ENCODE peak calls at places on chromosomes 12 and 14, in four cellular contexts. I is naive thymus-derived CD4-positive, alpha-beta T cell; E is stimulated activated CD8-positive, alpha-beta memory T cell treated with anti-CD3 and anti-CD28 coated beads, Interleukin-2, amount 100 ng/mL, for 1 hour; G is anterior cingulate cortex. O is an unnamed sample.

GRCh38 chr12:113747048-113747447 is 219.1 kb downstream of the RBM19 start:
- DNase-seq in I (no peak), E (no peak), G (no peak), O (peak; percentile 27)

GRCh38 chr12:95418142-95418541 is 55.8 kb upstream of the METAP2 start:
- DNase-seq in I (no peak), E (no peak), G (no peak), O (no peak)

GRCh38 chr12:24901975-24902461 is 46.9 kb downstream of the BCAT1 start:
- DNase-seq in I (no peak), E (no peak), G (peak; percentile 7), O (peak; percentile 48)

GRCh38 chr14:35140718-35141581 is 18.6 kb downstream of the PRORP start:
- DNase-seq in I (peak; percentile 24), E (no peak), G (no peak), O (peak; percentile 19)

GRCh38 chr12:31773867-31774266 is 45.0 kb upstream of the AMN1 start:
- DNase-seq in I (no peak), E (no peak), G (no peak), O (no peak)

GRCh38 chr14:55578511-55578910 is 1.5 kb upstream of the KTN1 start:
- DNase-seq in I (no peak), E (no peak), G (no peak), O (no peak)

GRCh38 chr14:73491256-73491976 is 683 bp downstream of the RIOX1 start:
- DNase-seq in I (peak; percentile 54), E (peak; percentile 37), G (no peak), O (peak; percentile 66)

GRCh38 chr12:123571343-123571813 is 13.0 kb upstream of the TMED2 start:
- DNase-seq in I (no peak), E (no peak), G (no peak), O (no peak)

GRCh38 chr12:116594325-116595038 is 35.3 kb downstream of the MAP1LC3B2 start:
- DNase-seq in I (peak; percentile 69), E (no peak), G (no peak), O (no peak)

GRCh38 chr12:6551496-6552139 is 4.2 kb downstream of the IFFO1 start:
- DNase-seq in I (no peak), E (no peak), G (no peak), O (no peak)

GRCh38 chr12:89051065-89051677 is 301.1 kb downstream of the DUSP6 start:
- DNase-seq in I (peak; percentile 55), E (no peak), G (no peak), O (peak; percentile 69)

GRCh38 chr14:70180718-70181117 is 8.0 kb downstream of the SLC8A3 start:
- DNase-seq in I (no peak), E (no peak), G (no peak), O (no peak)

GRCh38 chr12:101612162-101612916 is 17.6 kb downstream of the MYBPC1 start:
- DNase-seq in I (no peak), E (no peak), G (no peak), O (no peak)

GRCh38 chr12:113792450-113792849 is 173.7 kb downstream of the RBM19 start:
- DNase-seq in I (no peak), E (no peak), G (no peak), O (no peak)

GRCh38 chr12:58811346-58811745 is 109.0 kb downstream of the LRIG3 start:
- DNase-seq in I (no peak), E (no peak), G (no peak), O (no peak)

GRCh38 chr12:100908501-100908900 is 113.9 kb downstream of the ANO4 start:
- DNase-seq in I (no peak), E (no peak), G (no peak), O (no peak)

GRCh38 chr14:58815046-58815701 is 177.4 kb downstream of the DACT1 start:
- DNase-seq in I (no peak), E (no peak), G (no peak), O (peak; percentile 14)

GRCh38 chr12:54993181-54993835 is 8.7 kb upstream of the TESPA1 start:
- DNase-seq in I (peak; percentile 74), E (peak; percentile 27), G (no peak), O (peak; percentile 67)

GRCh38 chr12:113906411-113907200 is 59.5 kb downstream of the RBM19 start:
- DNase-seq in I (no peak), E (no peak), G (no peak), O (no peak)

GRCh38 chr12:85920324-85920947 is 46.3 kb downstream of the NTS start:
- DNase-seq in I (peak; percentile 9), E (no peak), G (no peak), O (peak; percentile 49)

GRCh38 chr12:94150483-94151225 is 2.3 kb downstream of the PLXNC1 start:
- DNase-seq in I (no peak), E (peak; percentile 6), G (no peak), O (peak; percentile 74)

GRCh38 chr12:25769076-25769945 is 189.2 kb upstream of the RASSF8 start:
- DNase-seq in I (no peak), E (no peak), G (no peak), O (no peak)

GRCh38 chr14:81066672-81067071 is 111.3 kb downstream of the TSHR start:
- DNase-seq in I (no peak), E (no peak), G (no peak), O (no peak)

GRCh38 chr12:14834502-14834901 is 8.8 kb downstream of the ART4 start:
- DNase-seq in I (no peak), E (no peak), G (no peak), O (no peak)

GRCh38 chr12:112844814-112845565 is 53.4 kb downstream of the RPH3A start:
- DNase-seq in I (no peak), E (no peak), G (no peak), O (no peak)

GRCh38 chr12:12616512-12617275 is 5.0 kb downstream of the CREBL2 start:
- DNase-seq in I (peak; percentile 24), E (no peak), G (no peak), O (no peak)

GRCh38 chr12:14577344-14577743 is 9.7 kb upstream of the PLBD1 start:
- DNase-seq in I (peak; percentile 26), E (no peak), G (no peak), O (no peak)

GRCh38 chr12:118591-118990 is 52.0 kb downstream of the IQSEC3 start:
- DNase-seq in I (no peak), E (no peak), G (no peak), O (no peak)

GRCh38 chr12:70576341-70577282 is 60.6 kb downstream of the PTPRB start:
- DNase-seq in I (peak; percentile 51), E (no peak), G (no peak), O (peak; percentile 79)

GRCh38 chr12:32253154-32253795 is 146.1 kb upstream of the FGD4 start:
- DNase-seq in I (no peak), E (no peak), G (no peak), O (no peak)

O was measured in NCI-H2081.